ENCODE peak calls at places on chromosomes 11 and 22, in six cellular contexts. N is HCT116, Y is esophagus squamous epithelium, T is prostate gland, X is ovary, O is IMR-90. C is an unnamed sample.

GRCh38 chr22:30968015-30968923 is at the start of gene MORC2:
- DNase-seq in X (peak), Y (no peak), T (peak), N (no peak), O (peak), C (no peak)

GRCh38 chr22:20151276-20151588 is 377 bp upstream of the CCDC188 start:
- DNase-seq in O (no peak), N (no peak), X (no peak), Y (no peak), T (no peak), C (no peak)

GRCh38 chr22:21451545-21452520 is 15.4 kb upstream of the TMEM191C start:
- DNase-seq in X (no peak), O (no peak), Y (no peak), N (no peak), T (peak), C (no peak)

GRCh38 chr11:67345949-67346819 is 7.2 kb downstream of the POLD4 start:
- DNase-seq in O (peak), N (peak), T (peak), X (no peak), Y (no peak), C (no peak)

GRCh38 chr11:101430236-101430635 is 153.6 kb downstream of the TRPC6 start:
- DNase-seq in N (no peak), T (no peak), X (no peak), O (no peak), Y (no peak), C (no peak)

GRCh38 chr11:120515186-120515723 is 3.7 kb downstream of the GRIK4 start:
- DNase-seq in T (no peak), X (no peak), Y (no peak), N (no peak), O (no peak), C (no peak)

GRCh38 chr22:19844423-19845368 is 10.0 kb downstream of the GNB1L start:
- DNase-seq in Y (no peak), O (peak), X (no peak), N (no peak), T (peak), C (peak)

GRCh38 chr22:48743601-48744282 is 1083.9 kb downstream of the BRD1 start:
- DNase-seq in N (no peak), T (no peak), O (no peak), Y (no peak), X (no peak), C (no peak)

GRCh38 chr11:40797981-40798380 is 661.5 kb downstream of the LRRC4C start:
- DNase-seq in X (no peak), O (no peak), Y (no peak), N (no peak), T (no peak), C (peak)

GRCh38 chr11:11537372-11537771 is 84.4 kb downstream of the GALNT18 start:
- DNase-seq in Y (no peak), X (no peak), T (no peak), N (no peak), O (no peak), C (no peak)

GRCh38 chr11:6615882-6616585 is 3.2 kb downstream of the TPP1 start:
- DNase-seq in O (peak), N (no peak), Y (no peak), T (no peak), X (no peak), C (no peak)

GRCh38 chr11:69320326-69320725 is 26.4 kb downstream of the MYEOV start:
- DNase-seq in T (no peak), X (no peak), N (no peak), Y (no peak), O (no peak), C (peak)

GRCh38 chr11:131591051-131591461 is 220.6 kb downstream of the NTM start:
- DNase-seq in X (no peak), N (no peak), Y (no peak), T (no peak), O (no peak), C (no peak)

GRCh38 chr11:26231252-26231661 is 100.7 kb upstream of the ANO3 start:
- DNase-seq in X (no peak), N (no peak), T (no peak), Y (no peak), O (peak), C (no peak)

GRCh38 chr11:19920982-19921381 is 208.3 kb downstream of the NAV2 start:
- DNase-seq in O (no peak), X (no peak), Y (no peak), T (no peak), N (no peak), C (no peak)

GRCh38 chr11:15807827-15808226 is 548.5 kb downstream of the SOX6 start:
- DNase-seq in Y (no peak), N (no peak), O (no peak), T (no peak), X (no peak), C (no peak)

GRCh38 chr11:47186937-47187681 is 875 bp upstream of the PACSIN3 start:
- DNase-seq in N (no peak), Y (no peak), T (no peak), X (peak), O (peak), C (no peak)

GRCh38 chr22:26904483-26904882 is 247.1 kb downstream of the MIAT start:
- DNase-seq in X (no peak), T (no peak), N (no peak), Y (no peak), O (no peak), C (no peak)

GRCh38 chr22:45671783-45672563 is at the start of gene ATXN10:
- DNase-seq in X (peak), O (peak), T (peak), N (no peak), Y (no peak), C (peak)
- TF ChIP-seq POLR2A in X (peak), O (peak), T (peak), N (peak), Y (peak), C (peak)

GRCh38 chr22:23521442-23522113 is 58.5 kb downstream of the IGLL1 start:
- DNase-seq in O (peak), Y (no peak), T (peak), X (peak), N (peak), C (peak)
- TF ChIP-seq POLR2A in O (peak), Y (peak), T (peak), X (peak), N (peak), C (peak)

DNA sequence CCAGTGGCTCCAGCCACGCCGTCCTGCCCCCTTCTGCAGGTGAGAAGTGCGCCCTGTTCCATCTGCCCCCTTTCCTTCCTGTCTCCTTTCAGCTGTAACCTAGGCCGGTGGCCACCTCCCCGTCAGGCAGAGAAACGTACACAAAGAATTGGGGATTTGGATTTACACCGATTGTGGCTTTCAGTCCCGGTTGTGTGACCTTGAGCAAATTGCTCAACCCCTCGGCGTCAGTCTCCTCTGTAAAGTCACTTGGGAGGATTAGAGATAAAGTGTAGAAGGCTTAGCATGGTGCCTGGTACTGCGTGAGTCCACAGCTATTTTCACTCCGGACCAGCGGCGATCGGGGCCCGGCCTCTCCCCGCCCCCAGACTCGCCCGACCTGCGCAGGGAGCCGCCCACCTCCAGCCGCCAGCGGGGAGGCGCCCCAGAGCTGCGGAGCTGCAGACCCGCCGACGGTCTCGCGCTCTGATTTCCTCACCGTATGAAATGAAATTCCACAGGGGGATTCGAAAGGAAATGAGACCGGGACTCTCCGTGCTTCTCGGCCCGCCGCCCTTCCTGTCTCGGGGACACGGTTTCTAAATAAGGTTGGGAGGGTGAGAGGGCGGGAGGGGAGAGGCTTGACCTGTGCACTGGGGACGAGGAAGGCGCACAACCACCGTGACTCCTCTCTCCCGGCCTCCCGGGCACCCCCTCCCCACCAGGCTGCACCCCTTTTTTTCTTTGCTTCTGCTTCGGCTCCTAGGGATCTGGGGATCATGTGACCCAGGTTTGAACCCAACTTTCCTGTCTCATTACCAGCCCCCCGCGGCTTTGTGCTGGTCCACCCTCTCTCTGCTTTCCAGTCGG is 703 bp upstream of the FZD4 start:
- DNase-seq in N (peak), Y (no peak), X (peak), T (peak), O (peak), C (peak)
- TF ChIP-seq POLR2A in N (no peak), Y (peak), X (peak), T (peak), O (no peak), C (no peak)

DNA sequence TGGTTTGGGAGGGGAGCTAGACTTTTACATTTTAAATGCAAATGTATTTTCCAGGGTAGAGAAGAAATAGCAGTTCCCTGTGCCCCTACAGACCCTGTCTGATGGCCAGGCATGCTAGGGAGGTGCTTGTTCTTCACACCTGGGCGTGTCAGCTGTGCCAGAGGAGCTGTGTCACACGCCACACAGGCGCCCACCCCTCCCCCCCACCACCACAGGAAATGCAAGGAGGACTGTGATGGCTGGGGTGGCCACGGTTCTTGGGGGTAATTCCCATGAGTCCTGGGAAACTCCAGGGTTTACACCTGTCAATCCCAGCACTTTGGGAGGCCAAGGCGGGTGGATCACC is 82.2 kb downstream of the FLI1 start:
- DNase-seq in N (no peak), O (no peak), X (no peak), T (no peak), Y (no peak), C (no peak)
- TF ChIP-seq POLR2A in N (no peak), O (no peak), X (no peak), T (no peak), Y (no peak), C (no peak)

C was measured in H54.